ENCODE peak calls at places on chromosome 22, in four cellular contexts. T is HEK293T, O is HepG2, L is GM12878. H is an unnamed sample.

GRCh38 chr22:19358195-19358594 is 66.7 kb upstream of the CLTCL1 start:
- DNase-seq in T (peak; percentile 3), O (no peak), L (no peak), H (no peak)

GRCh38 chr22:49015993-49016908 is 811.4 kb downstream of the BRD1 start:
- DNase-seq in T (no peak), O (peak; percentile 27), L (no peak), H (no peak)

GRCh38 chr22:35894937-35895708 is 133.5 kb downstream of the RBFOX2 start:
- DNase-seq in T (peak; percentile 27), O (no peak), L (no peak), H (no peak)

GRCh38 chr22:35506259-35506570 is 34.4 kb upstream of the RASD2 start:
- DNase-seq in T (no peak), O (peak; percentile 76), L (no peak), H (no peak)

GRCh38 chr22:31732089-31732829 is 17.7 kb downstream of the PRR14L start:
- DNase-seq in T (no peak), O (no peak), L (no peak), H (no peak)

GRCh38 chr22:42895087-42895486 is 38.0 kb upstream of the ARFGAP3 start:
- DNase-seq in T (no peak), O (no peak), L (peak; percentile 76), H (no peak)

GRCh38 chr22:19896665-19897355 is 42.1 kb upstream of the GNB1L start:
- DNase-seq in T (no peak), O (no peak), L (no peak), H (no peak)

GRCh38 chr22:21780259-21780658 is 44.7 kb upstream of the YPEL1 start:
- DNase-seq in T (no peak), O (no peak), L (no peak), H (no peak)

GRCh38 chr22:48894064-48894671 is 933.5 kb downstream of the BRD1 start:
- DNase-seq in T (no peak), O (no peak), L (no peak), H (peak; percentile 37)

GRCh38 chr22:18955696-18956095 is 19.6 kb upstream of the PRODH start:
- DNase-seq in T (no peak), O (no peak), L (no peak), H (no peak)

GRCh38 chr22:32531228-32531627 is 56.6 kb downstream of the FBXO7 start:
- DNase-seq in T (no peak), O (no peak), L (no peak), H (no peak)

GRCh38 chr22:23076896-23077572 is 6.7 kb downstream of the GNAZ start:
- DNase-seq in T (no peak), O (no peak), L (no peak), H (no peak)

GRCh38 chr22:47995718-47996117 is 1233.3 kb downstream of the TBC1D22A start:
- DNase-seq in T (no peak), O (no peak), L (no peak), H (no peak)

GRCh38 chr22:23289851-23290724 is 109.8 kb downstream of the BCR start:
- DNase-seq in T (peak; percentile 89), O (peak; percentile 80), L (no peak), H (peak; percentile 81)

GRCh38 chr22:17634696-17635095 is 3.9 kb upstream of the BCL2L13 start:
- DNase-seq in T (no peak), O (no peak), L (no peak), H (peak; percentile 49)

GRCh38 chr22:30863161-30863833 is 105.3 kb downstream of the MORC2 start:
- DNase-seq in T (peak; percentile 5), O (peak; percentile 93), L (no peak), H (peak; percentile 43)

GRCh38 chr22:50671641-50672040 is 982 bp upstream of the SHANK3 start:
- DNase-seq in T (peak; percentile 6), O (no peak), L (no peak), H (no peak)

GRCh38 chr22:23060612-23061400 is 9.5 kb upstream of the GNAZ start:
- DNase-seq in T (no peak), O (no peak), L (no peak), H (peak; percentile 46)

GRCh38 chr22:17537155-17537554 is 26.1 kb upstream of the SLC25A18 start:
- DNase-seq in T (no peak), O (no peak), L (no peak), H (no peak)

GRCh38 chr22:20115691-20116375 is at the start of gene RANBP1:
- DNase-seq in T (no peak), O (no peak), L (no peak), H (peak; percentile 72)

GRCh38 chr22:42837556-42837955 is 19.5 kb downstream of the ARFGAP3 start:
- DNase-seq in T (no peak), O (no peak), L (no peak), H (no peak)

GRCh38 chr22:23713696-23714595 is 23.1 kb downstream of the RGL4 start:
- DNase-seq in T (no peak), O (no peak), L (no peak), H (no peak)

GRCh38 chr22:36397081-36397766 is 9.5 kb upstream of the MYH9 start:
- DNase-seq in T (no peak), O (peak; percentile 80), L (no peak), H (no peak)

GRCh38 chr22:31230871-31231621 is 18.9 kb downstream of the LIMK2 start:
- DNase-seq in T (peak; percentile 72), O (peak; percentile 83), L (no peak), H (no peak)

GRCh38 chr22:33573479-33573878 is 346.8 kb downstream of the LARGE1 start:
- DNase-seq in T (no peak), O (peak; percentile 57), L (no peak), H (no peak)

GRCh38 chr22:23518381-23519187 is 61.5 kb downstream of the IGLL1 start:
- DNase-seq in T (no peak), O (no peak), L (no peak), H (no peak)

GRCh38 chr22:30940655-30941362 is 27.8 kb downstream of the MORC2 start:
- DNase-seq in T (no peak), O (no peak), L (no peak), H (no peak)

GRCh38 chr22:23683545-23683944 is 7.3 kb upstream of the RGL4 start:
- DNase-seq in T (no peak), O (no peak), L (no peak), H (no peak)

GRCh38 chr22:21945453-21946261 is 7.0 kb downstream of the PPM1F start:
- DNase-seq in T (no peak), O (no peak), L (no peak), H (no peak)

DNA sequence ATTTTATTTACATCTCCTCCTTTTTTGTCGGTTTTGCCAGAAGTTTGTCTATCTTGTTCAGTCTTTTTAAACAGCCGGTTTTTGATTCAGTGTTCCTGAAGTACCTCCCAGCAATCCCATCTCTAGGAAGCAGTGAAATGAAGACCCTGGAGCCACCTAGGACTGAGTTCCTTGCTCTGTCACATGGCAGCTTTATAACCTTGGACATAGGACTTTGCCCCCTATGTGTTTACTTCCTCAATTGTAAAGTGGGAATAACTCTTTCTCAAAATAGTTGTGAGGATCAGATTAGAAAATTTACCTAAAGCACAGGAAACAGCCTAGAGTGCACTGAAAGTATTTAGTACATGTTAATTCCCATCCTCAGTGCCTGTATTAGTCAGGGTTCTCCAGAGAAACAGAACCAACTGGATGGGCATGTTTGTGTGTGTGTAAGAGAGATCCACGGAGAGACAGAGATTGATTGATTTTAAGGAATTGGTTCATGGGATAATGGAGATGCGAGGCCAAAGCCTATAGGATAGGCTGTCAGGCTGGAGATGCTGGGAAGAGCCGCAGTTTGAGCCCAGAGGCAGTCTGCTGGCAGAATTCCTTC is 20.0 kb downstream of the FAM83F start:
- DNase-seq in T (no peak), O (no peak), L (no peak), H (no peak)
- TF ChIP-seq FOXK2 in T (no peak), O (no peak), L (no peak), H (no peak)

DNA sequence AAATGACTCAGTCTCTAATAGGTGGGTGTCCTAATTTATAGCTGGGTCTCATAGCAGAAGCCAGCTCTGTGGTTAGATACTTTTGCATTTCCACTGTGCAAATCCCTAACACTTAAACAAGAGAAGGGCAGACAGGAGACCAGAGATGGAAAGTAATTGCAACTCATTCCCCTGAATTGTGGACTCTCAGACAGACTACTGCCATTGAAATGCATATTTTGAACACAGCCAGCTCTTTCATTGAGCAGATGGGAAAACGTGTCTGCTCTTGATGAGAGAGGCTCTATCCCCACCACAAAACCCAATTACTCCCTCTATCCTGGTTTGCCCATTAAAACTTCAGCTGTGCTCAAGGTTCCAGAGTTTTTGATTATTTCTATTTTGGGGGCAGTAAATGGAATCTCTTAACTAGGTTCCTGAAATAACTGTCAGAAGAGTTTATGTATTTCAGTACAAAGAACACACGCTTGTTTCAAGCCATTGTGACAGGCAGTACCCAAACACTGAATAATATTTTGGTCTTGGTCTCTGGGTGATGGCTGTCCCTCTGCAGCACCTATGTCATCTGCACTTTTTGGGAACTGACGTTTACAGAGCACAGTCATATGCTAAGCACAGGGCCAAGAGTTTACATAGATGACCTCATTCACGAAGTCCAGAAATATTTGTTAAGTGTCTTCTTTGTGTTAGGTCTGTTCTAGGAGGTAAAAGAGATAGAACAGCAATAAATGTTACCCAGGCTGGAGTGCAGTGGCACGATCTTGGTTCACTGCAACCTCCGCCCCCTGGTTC is 41.7 kb downstream of the FAM227A start:
- DNase-seq in T (no peak), O (peak; percentile 32), L (no peak), H (no peak)
- TF ChIP-seq FOXK2 in T (no peak), O (no peak), L (no peak), H (no peak)

GRCh38 chr22:41092847-41093371 is 517 bp downstream of the EP300 start:
- DNase-seq in T (no peak), O (peak; percentile 15), L (no peak), H (peak; percentile 9)
- TF ChIP-seq FOXK2 in T (no peak), O (no peak), L (no peak), H (no peak)

GRCh38 chr22:37891926-37892325 is 14.2 kb upstream of the MICALL1 start:
- DNase-seq in T (no peak), O (no peak), L (no peak), H (no peak)
- TF ChIP-seq FOXK2 in T (no peak), O (no peak), L (no peak), H (no peak)

DNA sequence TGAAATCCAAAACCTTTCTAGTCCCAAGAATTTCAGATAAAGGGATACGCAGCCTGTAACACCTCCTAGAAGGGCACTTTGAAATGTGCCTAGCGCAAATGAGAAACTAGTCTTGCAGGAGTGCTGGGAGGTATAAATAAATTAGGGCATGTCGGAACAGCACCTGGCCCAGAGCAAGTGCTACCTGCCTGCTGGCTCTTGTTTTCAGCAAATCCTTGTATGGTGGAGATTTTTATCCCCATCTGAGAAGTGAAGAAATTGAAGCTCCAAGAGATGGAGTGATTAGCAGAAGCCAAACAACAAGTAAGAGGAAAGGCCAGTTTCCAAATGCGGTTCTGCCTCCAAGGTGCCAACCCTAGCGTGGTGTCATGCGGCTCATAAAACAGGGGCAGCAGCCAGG is 36.7 kb upstream of the TFIP11 start:
- DNase-seq in T (no peak), O (no peak), L (no peak), H (no peak)
- TF ChIP-seq FOXK2 in T (no peak), O (no peak), L (no peak), H (no peak)

GRCh38 chr22:24969588-24970301 is 17.2 kb downstream of the KIAA1671 start:
- DNase-seq in T (no peak), O (peak; percentile 60), L (no peak), H (no peak)
- TF ChIP-seq FOXK2 in T (no peak), O (no peak), L (no peak), H (no peak)

GRCh38 chr22:46395145-46395544 is 59.6 kb downstream of the TRMU start:
- DNase-seq in T (no peak), O (no peak), L (no peak), H (no peak)
- TF ChIP-seq FOXK2 in T (no peak), O (no peak), L (no peak), H (no peak)

GRCh38 chr22:44395116-44396005 is 82.6 kb upstream of the SHISAL1 start:
- DNase-seq in T (no peak), O (no peak), L (no peak), H (no peak)
- TF ChIP-seq FOXK2 in T (no peak), O (no peak), L (no peak), H (no peak)

GRCh38 chr22:27987557-27987956 is 68.5 kb upstream of the PITPNB start:
- DNase-seq in T (no peak), O (no peak), L (no peak), H (no peak)
- TF ChIP-seq FOXK2 in T (no peak), O (no peak), L (no peak), H (no peak)